ENCODE peak calls at places on chromosomes 3 and 15, in six cellular contexts. D, Y, J, A, Q and W are unnamed samples.

GRCh38 chr3:146166450-146167222 is 5.7 kb upstream of the PLOD2 start:
- DNase-seq in D (no peak), Y (peak; percentile 37), J (no peak), A (peak; percentile 83), Q (peak; percentile 93), W (no peak)

GRCh38 chr3:87164245-87164644 is 62.9 kb upstream of the CHMP2B start:
- DNase-seq in D (no peak), Y (no peak), J (no peak), A (no peak), Q (no peak), W (no peak)

GRCh38 chr15:58410353-58410752 is 21.4 kb upstream of the LIPC start:
- DNase-seq in D (no peak), Y (no peak), J (no peak), A (peak; percentile 16), Q (no peak), W (no peak)

GRCh38 chr3:110027446-110027845 is 690.1 kb upstream of the DPPA4 start:
- DNase-seq in D (no peak), Y (peak; percentile 59), J (no peak), A (peak; percentile 78), Q (peak; percentile 9), W (no peak)

GRCh38 chr3:160540546-160540945 is 24.8 kb downstream of the KPNA4 start:
- DNase-seq in D (no peak), Y (peak; percentile 57), J (no peak), A (peak; percentile 50), Q (no peak), W (no peak)

GRCh38 chr15:40454904-40455391 is 14.2 kb downstream of the BAHD1 start:
- DNase-seq in D (no peak), Y (peak; percentile 70), J (no peak), A (peak; percentile 54), Q (no peak), W (no peak)

GRCh38 chr15:78197632-78198031 is 36.7 kb downstream of the ACSBG1 start:
- DNase-seq in D (no peak), Y (no peak), J (no peak), A (no peak), Q (no peak), W (no peak)

GRCh38 chr3:182303169-182303568 is 490.1 kb upstream of the ATP11B start:
- DNase-seq in D (no peak), Y (no peak), J (no peak), A (no peak), Q (no peak), W (no peak)

DNA sequence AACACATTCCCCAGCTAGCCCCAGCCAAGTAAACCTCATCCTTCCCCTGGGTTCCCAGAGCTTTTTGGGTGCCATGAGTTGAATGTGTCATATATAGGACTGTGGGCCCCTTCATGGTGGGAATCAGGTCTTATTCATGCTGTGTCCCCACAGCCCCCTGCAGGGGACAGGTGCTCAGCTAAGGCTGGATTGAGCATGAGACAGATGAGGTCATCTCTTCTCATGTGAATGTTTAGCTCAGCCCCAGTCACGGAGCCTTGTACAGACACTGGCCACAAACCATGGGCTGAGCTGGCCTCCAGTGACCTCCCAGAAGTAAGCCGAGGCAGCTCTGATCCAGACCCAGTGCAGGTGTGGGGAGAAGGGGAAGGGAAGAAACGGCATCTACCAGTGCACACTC is 70.7 kb downstream of the C3orf70 start:
- DNase-seq in D (no peak), Y (peak; percentile 9), J (no peak), A (peak; percentile 26), Q (no peak), W (no peak)
- H3K23ac ChIP-seq in D (no peak overlapping the region), Y (no peak overlapping the region), J (no peak overlapping the region), A (no peak overlapping the region), Q (no peak overlapping the region), W (no peak overlapping the region)

DNA sequence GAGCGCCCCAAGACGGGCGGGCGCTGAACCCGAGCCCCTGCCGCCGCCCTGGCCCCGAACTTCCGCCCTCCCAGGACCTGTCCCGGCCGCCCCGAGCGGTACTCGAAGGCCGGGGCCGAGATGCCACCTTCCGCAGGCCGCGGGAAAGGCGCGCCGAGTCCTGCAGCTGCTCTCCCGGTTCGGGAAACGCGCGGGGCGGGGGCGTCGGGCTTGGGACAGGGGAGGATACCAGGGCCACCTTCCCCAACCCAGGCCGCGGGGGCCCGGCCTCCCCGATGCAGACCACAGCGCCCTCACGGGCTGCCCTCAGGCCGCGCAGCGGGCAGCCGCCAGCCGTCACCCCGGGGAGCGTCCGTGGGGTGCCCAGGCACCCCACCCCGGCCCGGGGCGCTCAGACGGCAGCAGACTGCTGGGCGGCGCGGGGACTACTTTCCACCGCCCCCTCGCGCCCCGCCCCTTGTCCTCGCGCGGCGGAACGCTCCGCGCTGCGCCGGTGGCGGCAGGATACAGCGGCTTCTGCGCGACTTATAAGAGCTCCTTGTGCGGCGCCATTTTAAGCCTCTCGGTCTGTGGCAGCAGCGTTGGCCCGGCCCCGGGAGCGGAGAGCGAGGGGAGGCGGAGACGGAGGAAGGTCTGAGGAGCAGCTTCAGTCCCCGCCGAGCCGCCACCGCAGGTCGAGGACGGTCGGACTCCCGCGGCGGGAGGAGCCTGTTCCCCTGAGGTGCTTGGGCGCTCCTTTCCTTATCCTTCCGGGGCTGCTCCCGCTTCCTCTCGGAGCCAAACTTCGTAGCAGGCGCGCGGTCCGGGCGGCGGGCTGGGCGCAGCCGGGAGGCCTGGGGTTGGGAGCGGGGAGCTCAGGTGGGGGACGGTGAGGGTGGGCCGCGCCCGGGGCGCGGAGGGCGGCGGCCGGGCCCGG is at the start of gene CTNNB1:
- DNase-seq in D (peak; percentile 70), Y (peak; percentile 95), J (peak; percentile 96), A (peak; percentile 95), Q (peak; percentile 98), W (peak; percentile 88)
- H4K8ac ChIP-seq in D (peak within 1 kb of the TSS; percentile 99), Y (peak within 1 kb of the TSS; percentile 70), J (peak within 1 kb of the TSS; percentile 92), A (peak within 1 kb of the TSS; percentile 94), Q (peak within 1 kb of the TSS; percentile 99), W (no peak within 1 kb of the TSS)

GRCh38 chr3:186882125-186882524 is 39.6 kb downstream of the ADIPOQ start:
- DNase-seq in D (no peak), Y (no peak), J (no peak), A (no peak), Q (peak; percentile 19), W (no peak)

GRCh38 chr3:186882881-186883685 is 40.6 kb downstream of the ADIPOQ start:
- DNase-seq in D (no peak), Y (peak; percentile 85), J (no peak), A (peak; percentile 77), Q (peak; percentile 85), W (no peak)

GRCh38 chr3:186883686-186884058 is 41.2 kb downstream of the ADIPOQ start:
- DNase-seq in D (no peak), Y (peak; percentile 14), J (no peak), A (no peak), Q (no peak), W (no peak)

GRCh38 chr3:186888569-186888968 is 41.8 kb upstream of the ST6GAL1 start:
- DNase-seq in D (no peak), Y (no peak), J (no peak), A (no peak), Q (no peak), W (no peak)

GRCh38 chr3:186886202-186886820 is 43.8 kb downstream of the ADIPOQ start:
- DNase-seq in D (no peak), Y (no peak), J (no peak), A (no peak), Q (no peak), W (no peak)
- H2AFZ ChIP-seq in D (no peak overlapping the region), Y (no peak overlapping the region), J (no peak overlapping the region), A (no peak overlapping the region), Q (no peak overlapping the region), W (no peak overlapping the region)

DNA sequence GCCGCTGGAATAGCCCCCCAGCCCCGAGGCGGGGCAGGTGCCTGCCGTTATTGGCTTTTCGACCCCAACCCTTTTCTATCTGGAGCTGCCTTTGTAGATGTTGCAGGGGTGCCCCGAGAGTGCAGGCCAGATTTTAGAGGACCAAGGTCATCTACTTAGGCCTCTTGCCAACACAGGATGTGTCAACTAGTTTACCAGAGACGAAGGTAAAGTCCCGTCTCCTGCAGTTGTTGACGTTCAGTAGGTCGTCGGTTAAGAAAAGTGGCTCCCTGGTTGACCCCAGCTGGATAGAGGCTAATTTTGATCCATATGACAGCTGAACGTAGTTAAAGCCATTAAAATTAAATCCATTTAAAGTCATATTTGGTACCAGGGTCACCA is 622 bp upstream of the UBE3A start:
- DNase-seq in D (no peak), Y (no peak), J (peak; percentile 2), A (peak; percentile 10), Q (no peak), W (no peak)
- H3K23ac ChIP-seq in D (no peak overlapping the region), Y (no peak overlapping the region), J (peak overlapping the region; percentile 98), A (peak overlapping the region; percentile 8), Q (no peak overlapping the region), W (no peak overlapping the region)

GRCh38 chr15:67065531-67066005 is at the start of gene SMAD3:
- DNase-seq in D (peak; percentile 66), Y (peak; percentile 95), J (peak; percentile 84), A (peak; percentile 95), Q (peak; percentile 96), W (peak; percentile 81)
- H4K8ac ChIP-seq in D (peak within 1 kb of the TSS; percentile 82), Y (peak within 1 kb of the TSS; percentile 82), J (no peak within 1 kb of the TSS), A (peak within 1 kb of the TSS; percentile 88), Q (peak within 1 kb of the TSS; percentile 91), W (no peak within 1 kb of the TSS)

GRCh38 chr3:61253756-61254155 is 2.5 kb upstream of the FHIT start:
- DNase-seq in D (no peak), Y (no peak), J (no peak), A (no peak), Q (no peak), W (no peak)

GRCh38 chr3:61252836-61253235 is 1.6 kb upstream of the FHIT start:
- DNase-seq in D (no peak), Y (no peak), J (no peak), A (no peak), Q (no peak), W (no peak)

GRCh38 chr3:61250784-61251173 is 473 bp downstream of the FHIT start:
- DNase-seq in D (no peak), Y (no peak), J (no peak), A (no peak), Q (peak; percentile 77), W (no peak)

GRCh38 chr3:61248496-61248895 is 2.8 kb downstream of the FHIT start:
- DNase-seq in D (no peak), Y (no peak), J (no peak), A (no peak), Q (no peak), W (no peak)

DNA sequence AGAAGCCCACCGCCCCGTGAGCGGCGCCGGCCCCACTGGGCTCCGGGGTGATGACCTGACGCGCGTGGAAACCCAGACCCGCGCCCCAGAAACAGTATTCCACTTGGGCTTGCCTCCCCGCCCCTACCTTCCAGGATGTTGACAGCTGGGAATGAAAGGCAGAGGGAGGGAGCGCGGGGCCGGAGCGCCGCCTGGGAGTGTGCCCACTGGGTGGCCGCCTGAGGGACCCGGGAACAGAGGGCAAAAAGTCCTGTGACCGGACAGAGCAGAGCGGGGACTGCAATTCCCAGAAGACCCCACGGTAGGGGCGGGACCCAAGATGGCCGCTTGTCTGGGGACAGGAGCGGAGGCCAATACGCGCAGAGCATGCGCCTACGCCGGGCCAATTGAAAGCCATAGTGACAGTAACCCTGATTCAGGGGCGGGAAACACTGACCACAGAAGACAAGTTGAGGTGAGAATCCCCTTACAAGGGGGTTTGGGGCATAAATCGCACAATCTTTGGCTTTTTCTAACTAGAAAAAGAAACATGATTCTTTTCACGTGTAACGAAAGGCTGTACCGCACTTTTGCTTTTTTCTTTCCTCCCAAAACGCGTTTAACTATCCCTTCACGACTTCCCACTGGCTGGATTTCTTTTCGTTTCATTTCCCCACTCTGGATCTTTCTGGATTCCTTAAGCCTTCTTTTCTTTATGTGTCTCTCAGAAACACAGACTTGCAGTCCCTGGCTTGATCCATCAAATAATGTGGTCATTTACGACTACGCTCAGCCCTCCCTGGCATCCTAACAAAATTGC is at the start of gene FHIT:
- DNase-seq in D (peak; percentile 94), Y (peak; percentile 91), J (peak; percentile 89), A (peak; percentile 87), Q (peak; percentile 97), W (peak; percentile 98)
- H2AFZ ChIP-seq in D (peak within 1 kb of the TSS; percentile 90), Y (peak within 1 kb of the TSS; percentile 90), J (peak within 1 kb of the TSS; percentile 98), A (peak within 1 kb of the TSS; percentile 98), Q (peak within 1 kb of the TSS; percentile 74), W (peak within 1 kb of the TSS; percentile 9)

GRCh38 chr3:129018751-129019150 is 17.6 kb downstream of the EFCC1 start:
- DNase-seq in D (no peak), Y (no peak), J (no peak), A (no peak), Q (no peak), W (no peak)
- H3K23ac ChIP-seq in D (no peak overlapping the region), Y (no peak overlapping the region), J (no peak overlapping the region), A (peak overlapping the region; percentile 31), Q (no peak overlapping the region), W (no peak overlapping the region)